ENCODE peak calls at places on chromosome 21, in six cellular contexts. F, A, H, L, C and Y are unnamed samples.

GRCh38 chr21:37210017-37210593 is 57.0 kb downstream of the VPS26C start:
- DNase-seq in F (no peak), A (no peak), H (no peak), L (no peak), C (no peak), Y (no peak)

GRCh38 chr21:38985423-38986378 is 180.0 kb downstream of the ETS2 start:
- DNase-seq in F (no peak), A (peak), H (peak), L (peak), C (no peak), Y (no peak)

GRCh38 chr21:37658994-37659458 is 257.2 kb downstream of the KCNJ6 start:
- DNase-seq in F (no peak), A (no peak), H (no peak), L (no peak), C (no peak), Y (no peak)

GRCh38 chr21:37498664-37499063 is 132.1 kb downstream of the DYRK1A start:
- DNase-seq in F (no peak), A (no peak), H (no peak), L (no peak), C (no peak), Y (no peak)

GRCh38 chr21:10273196-10273595 is 248.2 kb upstream of the TPTE start:
- DNase-seq in F (no peak), A (no peak), H (no peak), L (no peak), C (no peak), Y (no peak)

GRCh38 chr21:36882776-36883175 is 83.7 kb downstream of the HLCS start:
- DNase-seq in F (no peak), A (no peak), H (no peak), L (no peak), C (no peak), Y (no peak)

GRCh38 chr21:29359718-29360117 is 61.0 kb downstream of the BACH1 start:
- DNase-seq in F (no peak), A (no peak), H (no peak), L (no peak), C (no peak), Y (no peak)

GRCh38 chr21:22941779-22942178 is 1943.6 kb downstream of the NCAM2 start:
- DNase-seq in F (no peak), A (no peak), H (no peak), L (no peak), C (no peak), Y (no peak)

GRCh38 chr21:43591468-43592050 is 67.7 kb downstream of the HSF2BP start:
- DNase-seq in F (no peak), A (no peak), H (no peak), L (no peak), C (no peak), Y (no peak)

GRCh38 chr21:38841472-38841871 is 35.7 kb downstream of the ETS2 start:
- DNase-seq in F (no peak), A (no peak), H (no peak), L (no peak), C (no peak), Y (no peak)

GRCh38 chr21:38999148-38999547 is 184.1 kb downstream of the PSMG1 start:
- DNase-seq in F (no peak), A (no peak), H (no peak), L (no peak), C (no peak), Y (no peak)

GRCh38 chr21:36210779-36211659 is 54.4 kb downstream of the DOP1B start:
- DNase-seq in F (peak), A (no peak), H (no peak), L (no peak), C (no peak), Y (no peak)

GRCh38 chr21:43905726-43906455 is 40.9 kb downstream of the AGPAT3 start:
- DNase-seq in F (no peak), A (no peak), H (no peak), L (no peak), C (no peak), Y (no peak)

GRCh38 chr21:37348664-37349063 is 17.9 kb upstream of the DYRK1A start:
- DNase-seq in F (peak), A (no peak), H (no peak), L (no peak), C (no peak), Y (no peak)

GRCh38 chr21:43918385-43918947 is 53.4 kb downstream of the AGPAT3 start:
- DNase-seq in F (no peak), A (no peak), H (no peak), L (no peak), C (no peak), Y (no peak)

GRCh38 chr21:38735807-38736206 is 69.9 kb upstream of the ETS2 start:
- DNase-seq in F (no peak), A (no peak), H (no peak), L (no peak), C (no peak), Y (no peak)

GRCh38 chr21:15772654-15773053 is 42.9 kb downstream of the USP25 start:
- DNase-seq in F (no peak), A (no peak), H (no peak), L (no peak), C (no peak), Y (no peak)

GRCh38 chr21:36478207-36478701 is 1.7 kb downstream of the CLDN14 start:
- DNase-seq in F (no peak), A (no peak), H (no peak), L (no peak), C (no peak), Y (no peak)

GRCh38 chr21:36589352-36589971 is 109.5 kb upstream of the SIM2 start:
- DNase-seq in F (peak), A (no peak), H (no peak), L (no peak), C (no peak), Y (no peak)

GRCh38 chr21:45523411-45524101 is 18.7 kb downstream of the SLC19A1 start:
- DNase-seq in F (no peak), A (peak), H (peak), L (no peak), C (no peak), Y (no peak)

GRCh38 chr21:37383066-37383465 is 16.5 kb downstream of the DYRK1A start:
- DNase-seq in F (peak), A (no peak), H (no peak), L (no peak), C (no peak), Y (no peak)

GRCh38 chr21:45595574-45596295 is 47.8 kb upstream of the PCBP3 start:
- DNase-seq in F (no peak), A (no peak), H (no peak), L (no peak), C (no peak), Y (no peak)

GRCh38 chr21:15617968-15618367 is 111.8 kb upstream of the USP25 start:
- DNase-seq in F (peak), A (no peak), H (no peak), L (no peak), C (no peak), Y (no peak)

GRCh38 chr21:45506241-45506817 is 35.9 kb downstream of the SLC19A1 start:
- DNase-seq in F (no peak), A (no peak), H (peak), L (no peak), C (no peak), Y (no peak)

GRCh38 chr21:17903029-17903806 is 84.1 kb upstream of the C21orf91 start:
- DNase-seq in F (no peak), A (no peak), H (no peak), L (no peak), C (no peak), Y (no peak)

GRCh38 chr21:43726686-43727570 is 8.0 kb downstream of the PDXK start:
- DNase-seq in F (no peak), A (no peak), H (no peak), L (no peak), C (no peak), Y (no peak)

GRCh38 chr21:45381865-45382697 is 22.9 kb upstream of the COL18A1 start:
- DNase-seq in F (no peak), A (peak), H (no peak), L (peak), C (no peak), Y (no peak)

GRCh38 chr21:45335151-45335760 is 47.6 kb upstream of the POFUT2 start:
- DNase-seq in F (no peak), A (no peak), H (no peak), L (no peak), C (no peak), Y (no peak)

GRCh38 chr21:18058731-18059398 is 185.8 kb upstream of the CHODL start:
- DNase-seq in F (no peak), A (no peak), H (no peak), L (no peak), C (no peak), Y (no peak)

GRCh38 chr21:37367758-37368535 is 1.4 kb downstream of the DYRK1A start:
- DNase-seq in F (peak), A (no peak), H (peak), L (peak), C (no peak), Y (peak)

GRCh38 chr21:45467221-45467779 is 62.3 kb downstream of the COL18A1 start:
- DNase-seq in F (no peak), A (no peak), H (no peak), L (no peak), C (no peak), Y (no peak)

GRCh38 chr21:33053986-33054385 is 16.0 kb upstream of the OLIG1 start:
- DNase-seq in F (no peak), A (no peak), H (no peak), L (no peak), C (no peak), Y (no peak)

GRCh38 chr21:32597205-32597604 is 11.9 kb upstream of the TCP10L start:
- DNase-seq in F (no peak), A (no peak), H (no peak), L (no peak), C (no peak), Y (no peak)

GRCh38 chr21:36150192-36150711 is 6.4 kb upstream of the DOP1B start:
- DNase-seq in F (no peak), A (no peak), H (no peak), L (peak), C (no peak), Y (no peak)

GRCh38 chr21:38914531-38915385 is 109.0 kb downstream of the ETS2 start:
- DNase-seq in F (no peak), A (no peak), H (peak), L (no peak), C (no peak), Y (no peak)

GRCh38 chr21:45120975-45121374 is 46.6 kb downstream of the ADARB1 start:
- DNase-seq in F (no peak), A (no peak), H (no peak), L (no peak), C (no peak), Y (no peak)

GRCh38 chr21:33025106-33025470 is 647 bp upstream of the OLIG2 start:
- DNase-seq in F (peak), A (no peak), H (peak), L (no peak), C (peak), Y (peak)

GRCh38 chr21:38095220-38095619 is 161.6 kb upstream of the KCNJ15 start:
- DNase-seq in F (no peak), A (no peak), H (no peak), L (no peak), C (no peak), Y (no peak)

GRCh38 chr21:39908265-39908923 is 41.2 kb downstream of the PCP4 start:
- DNase-seq in F (peak), A (no peak), H (no peak), L (no peak), C (no peak), Y (no peak)

DNA sequence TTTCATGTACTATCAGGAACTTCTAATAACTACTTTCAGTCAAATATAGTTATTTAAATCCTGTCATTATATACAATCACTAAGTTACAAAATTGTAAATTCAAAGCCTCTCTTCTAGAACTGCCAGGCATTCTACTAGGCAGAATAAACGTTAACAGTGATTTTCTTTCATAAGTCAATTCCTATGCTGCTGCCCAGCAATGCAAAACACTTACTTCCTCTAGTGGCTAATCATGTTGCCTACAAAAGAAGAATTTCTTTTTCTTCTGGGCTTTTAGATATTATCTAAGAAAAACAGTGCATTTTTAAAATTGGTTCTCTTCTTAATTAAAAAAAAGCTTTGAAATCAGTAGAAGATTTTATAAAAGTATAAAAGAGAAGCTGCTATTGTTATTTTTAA is 509.8 kb upstream of the ADAMTS5 start:
- DNase-seq in F (no peak), A (no peak), H (no peak), L (no peak), C (no peak), Y (no peak)
- TF ChIP-seq CTCF in F (no peak), A (no peak), H (peak), L (peak), C (peak), Y (peak)

DNA sequence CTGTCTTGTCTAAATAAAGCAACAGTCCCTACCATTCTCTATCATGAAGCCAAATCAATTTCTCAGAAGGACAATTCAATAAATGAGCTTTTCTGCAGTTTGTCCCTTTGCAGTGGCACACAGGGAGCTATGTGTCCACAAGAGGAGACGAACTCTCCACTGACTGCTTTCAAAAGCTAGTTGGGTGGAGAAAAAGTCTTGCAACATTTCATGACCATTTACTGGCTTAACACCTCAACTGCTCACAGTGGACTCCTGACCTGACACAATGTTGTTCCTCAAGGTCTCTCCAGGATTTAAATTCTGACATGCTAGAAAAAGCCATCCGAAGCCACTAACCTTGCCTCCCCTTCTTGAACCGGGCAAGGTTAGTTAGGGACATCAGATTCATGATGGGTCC is 111.7 kb downstream of the TIAM1 start:
- DNase-seq in F (no peak), A (no peak), H (no peak), L (no peak), C (no peak), Y (no peak)
- TF ChIP-seq CTCF in F (no peak), A (no peak), H (no peak), L (no peak), C (no peak), Y (no peak)

GRCh38 chr21:42049578-42050430 is 21.3 kb upstream of the UMODL1 start:
- DNase-seq in F (no peak), A (no peak), H (no peak), L (no peak), C (no peak), Y (no peak)
- TF ChIP-seq CTCF in F (no peak), A (no peak), H (no peak), L (no peak), C (no peak), Y (no peak)

DNA sequence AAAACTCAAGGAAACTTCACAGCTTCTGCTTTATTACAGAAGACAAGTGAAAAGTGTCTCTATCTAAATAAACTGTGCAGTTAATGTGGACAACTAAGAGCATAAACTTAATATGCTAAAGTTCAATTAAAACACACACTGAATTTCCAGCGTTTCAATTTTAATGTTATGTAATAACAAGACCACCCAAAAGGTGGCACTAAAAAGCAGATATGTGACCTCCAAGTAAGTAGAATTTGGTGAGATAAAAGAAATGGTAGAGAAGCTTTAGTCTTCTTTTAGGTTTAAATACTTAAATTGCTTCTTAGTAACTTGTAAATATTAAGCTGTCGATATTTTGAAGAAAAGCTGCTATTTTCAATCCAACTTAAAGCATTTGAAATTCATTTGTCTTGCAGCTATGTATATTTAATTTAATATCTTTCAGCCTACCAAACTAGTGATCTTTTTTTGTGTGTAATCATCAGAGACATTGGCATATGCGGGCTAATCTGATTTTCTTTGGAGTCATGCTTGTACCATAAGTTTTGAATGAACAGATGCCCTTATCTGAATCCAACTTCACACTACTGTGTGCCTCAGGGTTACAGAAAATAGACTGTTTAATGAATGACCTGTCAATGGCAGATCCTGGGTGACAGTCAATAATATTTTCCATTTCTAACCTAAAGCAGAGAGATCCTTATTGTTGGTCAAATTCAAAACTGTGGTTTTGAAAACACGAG is 36.5 kb upstream of the ADAMTS1 start:
- DNase-seq in F (peak), A (no peak), H (no peak), L (no peak), C (no peak), Y (no peak)
- TF ChIP-seq CTCF in F (peak), A (peak), H (peak), L (peak), C (peak), Y (peak)

DNA sequence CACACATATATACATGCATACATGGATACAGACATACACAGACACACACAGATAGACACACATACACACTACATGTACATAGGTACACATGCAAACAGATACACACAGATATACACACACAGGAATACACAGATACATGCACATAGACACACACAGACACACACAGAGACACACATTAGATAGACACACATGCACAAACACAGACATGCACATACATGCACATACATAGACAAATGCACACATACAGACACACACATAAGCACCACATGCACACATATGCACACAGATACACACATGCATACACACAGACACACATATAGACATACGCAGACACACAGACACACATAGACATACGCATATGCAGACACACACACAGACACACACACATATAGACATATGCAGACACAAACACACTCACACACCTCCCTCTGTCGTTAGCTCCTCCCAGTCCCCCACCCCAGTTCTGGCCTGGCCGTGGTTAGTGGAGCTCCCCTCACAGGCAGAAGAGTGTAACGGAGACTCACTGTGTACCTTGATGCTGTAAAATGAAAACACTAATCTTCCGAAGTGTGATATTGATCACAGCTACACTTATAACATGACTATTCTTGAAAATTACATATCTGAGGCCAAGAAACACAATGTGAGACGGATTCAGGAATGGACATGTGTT is 7.6 kb downstream of the UBASH3A start:
- DNase-seq in F (peak), A (no peak), H (no peak), L (no peak), C (no peak), Y (no peak)
- TF ChIP-seq CTCF in F (peak), A (no peak), H (no peak), L (no peak), C (no peak), Y (no peak)

DNA sequence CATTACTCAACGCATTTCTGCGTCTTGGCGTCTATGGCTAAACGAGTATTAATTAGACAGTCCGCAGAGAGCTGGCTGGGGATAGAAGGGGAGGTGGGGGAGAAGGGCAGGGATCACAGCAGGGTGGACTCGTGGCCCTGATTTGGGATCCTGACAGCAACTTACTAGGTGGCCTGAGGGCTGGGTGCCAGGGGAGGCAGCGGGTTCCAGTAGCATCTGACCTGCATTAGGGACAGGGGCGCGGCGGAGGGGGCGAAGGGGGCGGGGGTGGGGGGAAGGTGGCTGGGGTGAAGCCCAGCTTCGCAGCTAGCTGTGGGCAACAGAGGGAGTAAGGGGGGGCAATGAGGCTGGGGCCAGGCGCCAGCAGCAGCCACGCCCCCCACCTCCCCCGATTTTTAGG is 1.0 kb upstream of the BACE2 start:
- DNase-seq in F (no peak), A (no peak), H (peak), L (peak), C (no peak), Y (no peak)
- TF ChIP-seq CTCF in F (no peak), A (no peak), H (no peak), L (no peak), C (no peak), Y (no peak)

DNA sequence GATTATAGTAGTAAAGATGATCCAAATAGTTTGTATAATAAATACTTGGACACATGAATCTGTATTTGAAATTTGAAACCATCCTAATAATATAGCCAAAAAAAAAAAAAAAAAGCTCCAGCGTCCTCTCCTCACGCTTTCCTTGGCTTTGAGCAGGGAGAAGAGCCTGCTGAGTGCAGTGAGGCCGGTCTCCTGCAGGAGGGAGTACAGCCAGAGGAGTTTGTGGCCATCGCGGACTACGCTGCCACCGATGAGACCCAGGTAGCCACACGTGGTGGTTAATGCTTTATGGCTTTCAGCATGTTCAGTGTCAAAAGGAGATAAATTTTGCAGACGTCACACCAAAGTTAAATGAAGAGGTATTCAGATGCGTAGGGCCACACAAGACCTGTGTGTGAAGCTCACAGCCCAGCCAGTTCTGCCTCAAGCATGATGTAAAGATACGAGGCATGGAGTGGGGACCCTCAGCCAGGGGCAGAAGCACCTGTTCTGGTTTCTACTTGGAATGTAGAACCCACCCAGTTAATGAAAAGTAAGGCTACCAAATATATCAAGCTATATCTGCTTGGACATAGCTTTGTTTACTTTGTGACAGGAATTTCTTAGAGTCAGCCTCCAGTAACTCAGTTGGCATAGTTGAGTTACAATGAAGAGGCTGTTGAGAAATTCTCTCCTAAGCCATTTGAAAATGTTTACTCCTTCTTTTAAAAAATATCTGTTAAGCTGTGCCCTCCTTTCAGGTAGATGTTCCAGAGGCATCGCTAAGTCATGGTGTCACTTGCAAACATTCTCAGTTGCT is 8.1 kb downstream of the PRMT2 start:
- DNase-seq in F (no peak), A (no peak), H (no peak), L (no peak), C (no peak), Y (no peak)
- TF ChIP-seq CTCF in F (no peak), A (no peak), H (no peak), L (no peak), C (no peak), Y (no peak)